ENCODE peak calls at places on chromosomes 12 and 14, in seven cellular contexts. One of them, this sample, is unnamed.

GRCh38 chr12:31491395-31491794 is 99.5 kb downstream of the DENND5B start:
- DNase-seq in hepatocyte: no peak
- DNase-seq in left ventricle myocardium inferior: no peak
- DNase-seq in CD4-positive, CD25-positive, alpha-beta regulatory T cell: no peak
- DNase-seq in neuronal stem cell: no peak
- DNase-seq in AG04450: no peak
- DNase-seq in cardiac muscle cell: no peak
- DNase-seq in this sample: no peak

GRCh38 chr14:50109342-50109741 is 7.0 kb downstream of the VCPKMT start:
- DNase-seq in hepatocyte: peak; percentile 29
- DNase-seq in left ventricle myocardium inferior: no peak
- DNase-seq in CD4-positive, CD25-positive, alpha-beta regulatory T cell: no peak
- DNase-seq in neuronal stem cell: no peak
- DNase-seq in AG04450: peak; percentile 10
- DNase-seq in cardiac muscle cell: peak; percentile 40
- DNase-seq in this sample: no peak

GRCh38 chr14:89252887-89253532 is 164.0 kb downstream of the FOXN3 start:
- DNase-seq in hepatocyte: no peak
- DNase-seq in left ventricle myocardium inferior: no peak
- DNase-seq in CD4-positive, CD25-positive, alpha-beta regulatory T cell: no peak
- DNase-seq in neuronal stem cell: no peak
- DNase-seq in AG04450: no peak
- DNase-seq in cardiac muscle cell: peak; percentile 27
- DNase-seq in this sample: no peak

GRCh38 chr12:39239484-39240143 is 203.3 kb downstream of the KIF21A start:
- DNase-seq in hepatocyte: peak; percentile 49
- DNase-seq in left ventricle myocardium inferior: no peak
- DNase-seq in CD4-positive, CD25-positive, alpha-beta regulatory T cell: no peak
- DNase-seq in neuronal stem cell: no peak
- DNase-seq in AG04450: no peak
- DNase-seq in cardiac muscle cell: no peak
- DNase-seq in this sample: no peak

GRCh38 chr12:83758889-83759631 is 1072.4 kb downstream of the TMTC2 start:
- DNase-seq in hepatocyte: no peak
- DNase-seq in left ventricle myocardium inferior: no peak
- DNase-seq in CD4-positive, CD25-positive, alpha-beta regulatory T cell: no peak
- DNase-seq in neuronal stem cell: no peak
- DNase-seq in AG04450: no peak
- DNase-seq in cardiac muscle cell: no peak
- DNase-seq in this sample: no peak

GRCh38 chr12:19572920-19573558 is 133.7 kb downstream of the AEBP2 start:
- DNase-seq in hepatocyte: peak; percentile 27
- DNase-seq in left ventricle myocardium inferior: no peak
- DNase-seq in CD4-positive, CD25-positive, alpha-beta regulatory T cell: no peak
- DNase-seq in neuronal stem cell: no peak
- DNase-seq in AG04450: no peak
- DNase-seq in cardiac muscle cell: peak; percentile 73
- DNase-seq in this sample: no peak

GRCh38 chr12:496736-497135 is 37.0 kb downstream of the B4GALNT3 start:
- DNase-seq in hepatocyte: no peak
- DNase-seq in left ventricle myocardium inferior: no peak
- DNase-seq in CD4-positive, CD25-positive, alpha-beta regulatory T cell: no peak
- DNase-seq in neuronal stem cell: no peak
- DNase-seq in AG04450: no peak
- DNase-seq in cardiac muscle cell: no peak
- DNase-seq in this sample: no peak

GRCh38 chr12:98893126-98893525 is 248.0 kb downstream of the APAF1 start:
- DNase-seq in hepatocyte: no peak
- DNase-seq in left ventricle myocardium inferior: no peak
- DNase-seq in CD4-positive, CD25-positive, alpha-beta regulatory T cell: no peak
- DNase-seq in neuronal stem cell: no peak
- DNase-seq in AG04450: no peak
- DNase-seq in cardiac muscle cell: no peak
- DNase-seq in this sample: no peak

GRCh38 chr12:112191201-112191600 is 65.8 kb downstream of the TRAFD1 start:
- DNase-seq in hepatocyte: no peak
- DNase-seq in left ventricle myocardium inferior: no peak
- DNase-seq in CD4-positive, CD25-positive, alpha-beta regulatory T cell: no peak
- DNase-seq in neuronal stem cell: no peak
- DNase-seq in AG04450: no peak
- DNase-seq in cardiac muscle cell: no peak
- DNase-seq in this sample: no peak

GRCh38 chr14:59707778-59708635 is 131.4 kb upstream of the CCDC175 start:
- DNase-seq in hepatocyte: no peak
- DNase-seq in left ventricle myocardium inferior: no peak
- DNase-seq in CD4-positive, CD25-positive, alpha-beta regulatory T cell: no peak
- DNase-seq in neuronal stem cell: no peak
- DNase-seq in AG04450: no peak
- DNase-seq in cardiac muscle cell: peak; percentile 36
- DNase-seq in this sample: no peak

GRCh38 chr12:115910057-115910456 is 367.4 kb downstream of the MED13L start:
- DNase-seq in hepatocyte: no peak
- DNase-seq in left ventricle myocardium inferior: no peak
- DNase-seq in CD4-positive, CD25-positive, alpha-beta regulatory T cell: no peak
- DNase-seq in neuronal stem cell: no peak
- DNase-seq in AG04450: no peak
- DNase-seq in cardiac muscle cell: no peak
- DNase-seq in this sample: no peak

GRCh38 chr12:74663958-74664357 is 126.3 kb downstream of the ATXN7L3B start:
- DNase-seq in hepatocyte: no peak
- DNase-seq in left ventricle myocardium inferior: no peak
- DNase-seq in CD4-positive, CD25-positive, alpha-beta regulatory T cell: no peak
- DNase-seq in neuronal stem cell: no peak
- DNase-seq in AG04450: no peak
- DNase-seq in cardiac muscle cell: no peak
- DNase-seq in this sample: no peak

GRCh38 chr12:34291001-34291400 is 268.7 kb downstream of the ALG10 start:
- DNase-seq in hepatocyte: no peak
- DNase-seq in left ventricle myocardium inferior: peak; percentile 3
- DNase-seq in CD4-positive, CD25-positive, alpha-beta regulatory T cell: no peak
- DNase-seq in neuronal stem cell: no peak
- DNase-seq in AG04450: no peak
- DNase-seq in cardiac muscle cell: no peak
- DNase-seq in this sample: peak; percentile 48

GRCh38 chr12:2255301-2255700 is 202.5 kb downstream of the CACNA1C start:
- DNase-seq in hepatocyte: no peak
- DNase-seq in left ventricle myocardium inferior: no peak
- DNase-seq in CD4-positive, CD25-positive, alpha-beta regulatory T cell: no peak
- DNase-seq in neuronal stem cell: no peak
- DNase-seq in AG04450: no peak
- DNase-seq in cardiac muscle cell: no peak
- DNase-seq in this sample: no peak

GRCh38 chr14:86404425-86404824 is 874.5 kb downstream of the FLRT2 start:
- DNase-seq in hepatocyte: no peak
- DNase-seq in left ventricle myocardium inferior: no peak
- DNase-seq in CD4-positive, CD25-positive, alpha-beta regulatory T cell: no peak
- DNase-seq in neuronal stem cell: no peak
- DNase-seq in AG04450: no peak
- DNase-seq in cardiac muscle cell: peak; percentile 37
- DNase-seq in this sample: no peak

GRCh38 chr12:226401-226800 is 12.4 kb upstream of the SLC6A12 start:
- DNase-seq in hepatocyte: no peak
- DNase-seq in left ventricle myocardium inferior: no peak
- DNase-seq in CD4-positive, CD25-positive, alpha-beta regulatory T cell: no peak
- DNase-seq in neuronal stem cell: no peak
- DNase-seq in AG04450: no peak
- DNase-seq in cardiac muscle cell: no peak
- DNase-seq in this sample: peak; percentile 54

GRCh38 chr12:13472690-13473089 is 276.2 kb downstream of the EMP1 start:
- DNase-seq in hepatocyte: peak; percentile 27
- DNase-seq in left ventricle myocardium inferior: no peak
- DNase-seq in CD4-positive, CD25-positive, alpha-beta regulatory T cell: no peak
- DNase-seq in neuronal stem cell: no peak
- DNase-seq in AG04450: no peak
- DNase-seq in cardiac muscle cell: no peak
- DNase-seq in this sample: no peak

GRCh38 chr14:94001501-94002396 is 4.6 kb downstream of the CCDC197 start:
- DNase-seq in hepatocyte: peak; percentile 84
- DNase-seq in left ventricle myocardium inferior: peak; percentile 37
- DNase-seq in CD4-positive, CD25-positive, alpha-beta regulatory T cell: peak; percentile 38
- DNase-seq in neuronal stem cell: peak; percentile 56
- DNase-seq in AG04450: peak; percentile 41
- DNase-seq in cardiac muscle cell: peak; percentile 71
- DNase-seq in this sample: peak; percentile 73

GRCh38 chr12:63223128-63223527 is 72.1 kb upstream of the AVPR1A start:
- DNase-seq in hepatocyte: no peak
- DNase-seq in left ventricle myocardium inferior: no peak
- DNase-seq in CD4-positive, CD25-positive, alpha-beta regulatory T cell: no peak
- DNase-seq in neuronal stem cell: no peak
- DNase-seq in AG04450: no peak
- DNase-seq in cardiac muscle cell: no peak
- DNase-seq in this sample: no peak

GRCh38 chr12:49673446-49674317 is 33.5 kb downstream of the FMNL3 start:
- DNase-seq in hepatocyte: peak; percentile 92
- DNase-seq in left ventricle myocardium inferior: peak; percentile 92
- DNase-seq in CD4-positive, CD25-positive, alpha-beta regulatory T cell: peak; percentile 13
- DNase-seq in neuronal stem cell: peak; percentile 69
- DNase-seq in AG04450: peak; percentile 88
- DNase-seq in cardiac muscle cell: peak; percentile 99
- DNase-seq in this sample: peak; percentile 91

GRCh38 chr12:130161261-130162231 is 718 bp upstream of the FZD10 start:
- DNase-seq in hepatocyte: peak; percentile 71
- DNase-seq in left ventricle myocardium inferior: peak; percentile 27
- DNase-seq in CD4-positive, CD25-positive, alpha-beta regulatory T cell: no peak
- DNase-seq in neuronal stem cell: peak; percentile 59
- DNase-seq in AG04450: no peak
- DNase-seq in cardiac muscle cell: peak; percentile 26
- DNase-seq in this sample: peak; percentile 63

GRCh38 chr12:130163461-130164215 is 1.4 kb downstream of the FZD10 start:
- DNase-seq in hepatocyte: no peak
- DNase-seq in left ventricle myocardium inferior: no peak
- DNase-seq in CD4-positive, CD25-positive, alpha-beta regulatory T cell: no peak
- DNase-seq in neuronal stem cell: no peak
- DNase-seq in AG04450: no peak
- DNase-seq in cardiac muscle cell: no peak
- DNase-seq in this sample: peak; percentile 58

GRCh38 chr12:130164216-130164542 is 1.9 kb downstream of the FZD10 start:
- DNase-seq in hepatocyte: no peak
- DNase-seq in left ventricle myocardium inferior: no peak
- DNase-seq in CD4-positive, CD25-positive, alpha-beta regulatory T cell: no peak
- DNase-seq in neuronal stem cell: no peak
- DNase-seq in AG04450: no peak
- DNase-seq in cardiac muscle cell: no peak
- DNase-seq in this sample: no peak

GRCh38 chr12:130162267-130162666 is at the start of gene FZD10:
- DNase-seq in hepatocyte: peak; percentile 67
- DNase-seq in left ventricle myocardium inferior: peak; percentile 47
- DNase-seq in CD4-positive, CD25-positive, alpha-beta regulatory T cell: no peak
- DNase-seq in neuronal stem cell: peak; percentile 77
- DNase-seq in AG04450: no peak
- DNase-seq in cardiac muscle cell: peak; percentile 10
- DNase-seq in this sample: peak; percentile 65

DNA sequence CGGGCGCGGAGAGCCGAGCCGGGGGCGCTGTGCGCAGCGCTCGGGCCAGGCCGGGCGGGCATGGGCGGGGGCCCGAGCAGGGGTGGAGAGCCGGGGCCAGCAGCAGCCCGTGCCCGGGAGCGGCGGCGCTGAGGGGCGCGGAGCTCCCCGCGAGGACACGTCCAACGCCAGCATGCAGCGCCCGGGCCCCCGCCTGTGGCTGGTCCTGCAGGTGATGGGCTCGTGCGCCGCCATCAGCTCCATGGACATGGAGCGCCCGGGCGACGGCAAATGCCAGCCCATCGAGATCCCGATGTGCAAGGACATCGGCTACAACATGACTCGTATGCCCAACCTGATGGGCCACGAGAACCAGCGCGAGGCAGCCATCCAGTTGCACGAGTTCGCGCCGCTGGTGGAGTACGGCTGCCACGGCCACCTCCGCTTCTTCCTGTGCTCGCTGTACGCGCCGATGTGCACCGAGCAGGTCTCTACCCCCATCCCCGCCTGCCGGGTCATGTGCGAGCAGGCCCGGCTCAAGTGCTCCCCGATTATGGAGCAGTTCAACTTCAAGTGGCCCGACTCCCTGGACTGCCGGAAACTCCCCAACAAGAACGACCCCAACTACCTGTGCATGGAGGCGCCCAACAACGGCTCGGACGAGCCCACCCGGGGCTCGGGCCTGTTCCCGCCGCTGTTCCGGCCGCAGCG is 652 bp downstream of the FZD10 start:
- DNase-seq in hepatocyte: no peak
- DNase-seq in left ventricle myocardium inferior: no peak
- DNase-seq in CD4-positive, CD25-positive, alpha-beta regulatory T cell: no peak
- DNase-seq in neuronal stem cell: no peak
- DNase-seq in AG04450: no peak
- DNase-seq in cardiac muscle cell: peak; percentile 1
- DNase-seq in this sample: peak; percentile 58
- H3K27me3 ChIP-seq in hepatocyte: peaks cover 96% of the 10 kb centered on the region
- H3K27me3 ChIP-seq in left ventricle myocardium inferior: peaks cover 100% of the 10 kb centered on the region
- H3K27me3 ChIP-seq in CD4-positive, CD25-positive, alpha-beta regulatory T cell: peaks cover 14% of the 10 kb centered on the region
- H3K27me3 ChIP-seq in neuronal stem cell: peaks cover 87% of the 10 kb centered on the region
- H3K27me3 ChIP-seq in AG04450: peaks cover 2% of the 10 kb centered on the region
- H3K27me3 ChIP-seq in cardiac muscle cell: peaks cover 100% of the 10 kb centered on the region
- H3K27me3 ChIP-seq in this sample: peaks cover 70% of the 10 kb centered on the region

GRCh38 chr12:57739914-57740538 is 1.5 kb upstream of the AGAP2 start:
- DNase-seq in hepatocyte: no peak
- DNase-seq in left ventricle myocardium inferior: no peak
- DNase-seq in CD4-positive, CD25-positive, alpha-beta regulatory T cell: no peak
- DNase-seq in neuronal stem cell: no peak
- DNase-seq in AG04450: no peak
- DNase-seq in cardiac muscle cell: no peak
- DNase-seq in this sample: no peak
- H3K27me3 ChIP-seq in hepatocyte: peaks cover 85% of the 10 kb centered on the region
- H3K27me3 ChIP-seq in left ventricle myocardium inferior: peaks cover 76% of the 10 kb centered on the region
- H3K27me3 ChIP-seq in CD4-positive, CD25-positive, alpha-beta regulatory T cell: no peaks in the 10 kb centered on the region
- H3K27me3 ChIP-seq in neuronal stem cell: peaks cover 64% of the 10 kb centered on the region
- H3K27me3 ChIP-seq in AG04450: peaks cover 70% of the 10 kb centered on the region
- H3K27me3 ChIP-seq in cardiac muscle cell: peaks cover 85% of the 10 kb centered on the region
- H3K27me3 ChIP-seq in this sample: peaks cover 52% of the 10 kb centered on the region

GRCh38 chr14:35890308-35890707 is 64.2 kb downstream of the BRMS1L start:
- DNase-seq in hepatocyte: no peak
- DNase-seq in left ventricle myocardium inferior: no peak
- DNase-seq in CD4-positive, CD25-positive, alpha-beta regulatory T cell: no peak
- DNase-seq in neuronal stem cell: no peak
- DNase-seq in AG04450: no peak
- DNase-seq in cardiac muscle cell: no peak
- DNase-seq in this sample: no peak
- H3K27me3 ChIP-seq in hepatocyte: no peaks in the 10 kb centered on the region
- H3K27me3 ChIP-seq in left ventricle myocardium inferior: no peaks in the 10 kb centered on the region
- H3K27me3 ChIP-seq in CD4-positive, CD25-positive, alpha-beta regulatory T cell: peaks cover 2% of the 10 kb centered on the region
- H3K27me3 ChIP-seq in neuronal stem cell: no peaks in the 10 kb centered on the region
- H3K27me3 ChIP-seq in AG04450: no peaks in the 10 kb centered on the region
- H3K27me3 ChIP-seq in cardiac muscle cell: no peaks in the 10 kb centered on the region
- H3K27me3 ChIP-seq in this sample: no peaks in the 10 kb centered on the region

GRCh38 chr12:57240069-57240921 is 10.7 kb downstream of the STAC3 start:
- DNase-seq in hepatocyte: peak; percentile 85
- DNase-seq in left ventricle myocardium inferior: peak; percentile 49
- DNase-seq in CD4-positive, CD25-positive, alpha-beta regulatory T cell: peak; percentile 60
- DNase-seq in neuronal stem cell: no peak
- DNase-seq in AG04450: no peak
- DNase-seq in cardiac muscle cell: peak; percentile 50
- DNase-seq in this sample: peak; percentile 76
- H3K27me3 ChIP-seq in hepatocyte: peaks cover 76% of the 10 kb centered on the region
- H3K27me3 ChIP-seq in left ventricle myocardium inferior: peaks cover 91% of the 10 kb centered on the region
- H3K27me3 ChIP-seq in CD4-positive, CD25-positive, alpha-beta regulatory T cell: peaks cover 3% of the 10 kb centered on the region
- H3K27me3 ChIP-seq in neuronal stem cell: peaks cover 82% of the 10 kb centered on the region
- H3K27me3 ChIP-seq in AG04450: peaks cover 20% of the 10 kb centered on the region
- H3K27me3 ChIP-seq in cardiac muscle cell: peaks cover 82% of the 10 kb centered on the region
- H3K27me3 ChIP-seq in this sample: peaks cover 81% of the 10 kb centered on the region

GRCh38 chr12:55634186-55634585 is 2.5 kb upstream of the OR10P1 start:
- DNase-seq in hepatocyte: no peak
- DNase-seq in left ventricle myocardium inferior: no peak
- DNase-seq in CD4-positive, CD25-positive, alpha-beta regulatory T cell: no peak
- DNase-seq in neuronal stem cell: no peak
- DNase-seq in AG04450: no peak
- DNase-seq in cardiac muscle cell: no peak
- DNase-seq in this sample: no peak
- H3K27me3 ChIP-seq in hepatocyte: no peaks in the 10 kb centered on the region
- H3K27me3 ChIP-seq in left ventricle myocardium inferior: peaks cover 5% of the 10 kb centered on the region
- H3K27me3 ChIP-seq in CD4-positive, CD25-positive, alpha-beta regulatory T cell: peaks cover 2% of the 10 kb centered on the region
- H3K27me3 ChIP-seq in neuronal stem cell: no peaks in the 10 kb centered on the region
- H3K27me3 ChIP-seq in AG04450: peaks cover 17% of the 10 kb centered on the region
- H3K27me3 ChIP-seq in cardiac muscle cell: peaks cover 16% of the 10 kb centered on the region
- H3K27me3 ChIP-seq in this sample: no peaks in the 10 kb centered on the region